ENCODE peak calls at places on chromosomes 12 and 14, in four cellular contexts. D is nephron progenitor cell, T is astrocyte of the spinal cord, U is ascending aorta. H is an unnamed sample.
A peak's percentile ranks its signal among the peaks of the same experiment; 100 is the strongest.

GRCh38 chr12:25518512-25518911 is 34.6 kb downstream of the LMNTD1 start:
- DNase-seq in T (peak; percentile 43), D (no peak), U (no peak), H (no peak)

GRCh38 chr14:20714593-20715250 is 26.2 kb downstream of the ANG start:
- DNase-seq in U (peak; percentile 88), D (no peak), T (peak; percentile 43), H (peak; percentile 87)

GRCh38 chr14:62443796-62444195 is 601.5 kb downstream of the KCNH5 start:
- DNase-seq in T (peak; percentile 44), D (no peak), U (no peak), H (no peak)

GRCh38 chr14:51396222-51396815 is 156.3 kb downstream of the TMX1 start:
- DNase-seq in U (no peak), T (peak; percentile 96), D (no peak), H (no peak)

GRCh38 chr12:5568325-5568981 is 136.5 kb downstream of the NTF3 start:
- DNase-seq in T (no peak), D (no peak), U (no peak), H (no peak)

GRCh38 chr14:49820176-49820575 is 32.4 kb downstream of the NEMF start:
- DNase-seq in D (no peak), U (no peak), T (no peak), H (no peak)

GRCh38 chr12:3992945-3993344 is 119.7 kb upstream of the PARP11 start:
- DNase-seq in D (no peak), U (no peak), T (no peak), H (no peak)

GRCh38 chr12:119235352-119235751 is 56.6 kb downstream of the HSPB8 start:
- DNase-seq in D (peak; percentile 25), T (no peak), U (no peak), H (no peak)

GRCh38 chr12:19894049-19894448 is 454.8 kb downstream of the AEBP2 start:
- DNase-seq in T (no peak), U (no peak), D (no peak), H (no peak)

GRCh38 chr14:52536269-52536668 is 16.0 kb downstream of the TXNDC16 start:
- DNase-seq in U (no peak), T (no peak), D (no peak), H (no peak)

GRCh38 chr14:69183735-69184134 is 7.6 kb upstream of the EXD2 start:
- DNase-seq in T (peak; percentile 32), D (no peak), U (no peak), H (no peak)

GRCh38 chr12:101957251-101957650 is 79.9 kb downstream of the DRAM1 start:
- DNase-seq in U (no peak), D (no peak), T (no peak), H (no peak)

GRCh38 chr12:30796508-30796780 is 41.7 kb upstream of the CAPRIN2 start:
- DNase-seq in T (peak; percentile 81), U (peak; percentile 68), D (no peak), H (no peak)

GRCh38 chr14:102451064-102451352 is 58.6 kb downstream of the ANKRD9 start:
- DNase-seq in U (no peak), D (no peak), T (no peak), H (no peak)

GRCh38 chr14:95855606-95856005 is 21.0 kb upstream of the TUNAR start:
- DNase-seq in D (no peak), T (no peak), U (no peak), H (no peak)

GRCh38 chr14:55977346-55977745 is 140.9 kb upstream of the PELI2 start:
- DNase-seq in D (no peak), T (no peak), U (no peak), H (no peak)

GRCh38 chr12:28294300-28294699 is 104.0 kb downstream of the CCDC91 start:
- DNase-seq in T (no peak), D (no peak), U (no peak), H (no peak)

GRCh38 chr12:4392223-4392742 is 12.8 kb upstream of the FGF23 start:
- DNase-seq in T (no peak), U (no peak), D (no peak), H (no peak)

GRCh38 chr14:65790185-65790815 is 377.8 kb downstream of the FUT8 start:
- DNase-seq in U (no peak), D (no peak), T (no peak), H (no peak)

GRCh38 chr14:69423279-69423678 is 24.8 kb downstream of the SLC39A9 start:
- DNase-seq in D (no peak), U (no peak), T (no peak), H (no peak)

GRCh38 chr12:104381721-104382480 is 74.8 kb upstream of the CHST11 start:
- DNase-seq in D (peak; percentile 84), T (peak; percentile 80), U (peak; percentile 85), H (peak; percentile 79)

DNA sequence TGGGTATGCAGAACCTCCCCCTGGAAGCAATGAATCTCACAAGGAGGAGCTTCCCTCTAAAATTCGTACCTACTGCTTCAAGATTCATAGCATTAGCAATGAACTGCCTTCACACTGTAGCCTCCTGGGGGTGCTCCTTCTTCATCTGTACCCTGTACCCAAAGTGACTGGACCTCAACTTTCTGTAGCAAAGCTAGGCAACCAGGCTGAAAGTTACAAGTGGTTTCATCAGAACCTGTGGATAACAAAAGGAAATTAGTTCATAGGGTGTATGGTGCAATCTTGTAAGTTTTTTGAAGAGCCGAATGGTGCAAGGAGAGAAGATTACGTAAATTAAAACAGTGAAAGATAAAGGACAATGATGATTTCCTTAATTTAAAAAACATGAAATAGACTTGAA is 1541.7 kb upstream of the FLRT2 start:
- DNase-seq in T (no peak), U (no peak), D (no peak), H (no peak)
- TF ChIP-seq CTCF in T (no peak), U (no peak), D (no peak), H (no peak)

DNA sequence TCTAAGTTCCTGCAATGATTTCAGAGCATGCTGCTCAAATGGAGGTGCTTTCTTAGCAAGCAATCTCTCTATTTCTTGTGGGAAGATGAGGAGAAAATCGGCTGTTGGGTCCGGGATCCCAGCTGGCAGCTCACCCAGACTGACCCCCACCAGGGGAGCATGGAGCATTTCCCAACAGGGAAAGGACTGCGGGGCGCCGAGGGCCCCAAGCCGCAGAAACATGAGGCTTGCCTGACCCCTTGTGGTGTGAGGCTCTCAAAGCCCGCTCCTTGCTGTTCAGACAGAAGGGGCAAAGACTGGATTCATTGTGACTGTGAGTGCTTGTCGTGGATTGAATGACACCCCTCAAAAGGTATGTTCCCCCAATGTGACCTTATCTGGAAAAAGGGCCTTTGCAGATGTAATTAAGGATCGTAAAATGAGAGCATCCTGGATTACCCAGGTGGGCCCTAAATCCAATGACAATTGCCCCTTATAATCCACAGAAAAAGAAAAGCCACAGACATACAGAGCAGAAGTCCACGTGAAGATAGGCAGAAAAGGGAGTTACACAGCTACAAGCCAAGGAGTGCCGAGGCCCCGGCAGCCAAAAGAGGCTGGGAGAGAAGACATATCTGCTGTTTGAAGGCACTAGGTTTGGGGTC is 116.3 kb upstream of the VASH1 start:
- DNase-seq in U (no peak), T (peak; percentile 5), D (peak; percentile 77), H (no peak)
- TF ChIP-seq CTCF in U (peak; percentile 4), T (peak; percentile 52), D (peak; percentile 78), H (no peak)

GRCh38 chr12:49673446-49674317 is 33.5 kb downstream of the FMNL3 start:
- DNase-seq in U (peak; percentile 96), T (peak; percentile 96), D (peak; percentile 68), H (peak; percentile 44)
- TF ChIP-seq CTCF in U (peak; percentile 76), T (peak; percentile 10), D (peak; percentile 20), H (no peak)

GRCh38 chr14:29273513-29273912 is 506.9 kb downstream of the FOXG1 start:
- DNase-seq in U (no peak), T (no peak), D (no peak), H (no peak)
- TF ChIP-seq CTCF in U (no peak), T (no peak), D (peak; percentile 14), H (no peak)

GRCh38 chr12:49559011-49559675 is 8.8 kb downstream of the MCRS1 start:
- DNase-seq in U (no peak), D (no peak), T (no peak), H (no peak)

GRCh38 chr12:49557187-49557916 is 10.6 kb downstream of the MCRS1 start:
- DNase-seq in T (no peak), D (no peak), U (no peak), H (no peak)

GRCh38 chr12:49558526-49558925 is 9.4 kb downstream of the MCRS1 start:
- DNase-seq in U (no peak), T (no peak), D (no peak), H (no peak)

GRCh38 chr12:49556391-49557186 is 11.4 kb downstream of the MCRS1 start:
- DNase-seq in U (no peak), T (no peak), D (no peak), H (no peak)

DNA sequence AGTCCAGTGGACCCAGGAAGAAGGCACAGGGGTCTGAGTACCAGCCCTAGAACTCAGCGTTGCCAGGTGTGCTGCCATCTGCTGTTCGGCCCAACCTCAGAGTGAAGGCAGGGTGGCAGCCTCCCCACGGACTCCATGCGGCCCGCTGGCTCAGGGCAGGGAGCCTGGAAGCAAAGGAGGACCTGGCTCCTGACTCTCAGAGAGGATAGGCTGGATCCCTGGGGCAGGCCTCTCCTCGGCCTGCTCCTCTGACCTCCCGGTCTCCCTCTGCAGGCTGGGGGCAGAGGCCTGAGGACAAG is 10.1 kb downstream of the MCRS1 start:
- DNase-seq in U (no peak), D (no peak), T (no peak), H (no peak)
- TF ChIP-seq CTCF in U (no peak), D (no peak), T (peak; percentile 28), H (no peak)

GRCh38 chr12:122999986-123000420 is 19.5 kb downstream of the ARL6IP4 start:
- DNase-seq in T (no peak), U (no peak), D (no peak), H (no peak)
- TF ChIP-seq CTCF in T (no peak), U (no peak), D (no peak), H (no peak)

GRCh38 chr14:36105401-36105800 is 71.1 kb downstream of the PTCSC3 start:
- DNase-seq in D (peak; percentile 28), T (no peak), U (no peak), H (no peak)
- TF ChIP-seq CTCF in D (peak; percentile 51), T (peak; percentile 18), U (no peak), H (no peak)

DNA sequence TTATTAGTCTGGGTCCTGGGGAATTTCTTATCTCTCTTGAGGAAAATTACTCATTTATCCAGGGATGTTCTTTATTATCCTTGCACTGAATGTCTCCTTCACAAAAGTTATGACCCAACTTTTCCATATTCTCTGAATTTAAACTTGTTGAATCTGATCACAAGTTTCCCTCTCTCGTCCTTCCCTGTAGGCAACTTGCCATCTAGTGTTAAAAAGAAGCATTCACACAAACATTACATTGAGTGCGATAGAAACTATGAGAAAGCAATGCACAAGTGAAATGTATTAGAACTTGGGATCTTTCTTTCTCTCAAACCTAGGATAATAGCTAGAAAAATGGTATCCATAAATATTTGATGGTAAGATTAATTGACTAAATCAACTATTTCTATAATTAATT is 608.4 kb downstream of the FSCB start:
- DNase-seq in T (no peak), U (no peak), D (no peak), H (no peak)
- TF ChIP-seq CTCF in T (no peak), U (no peak), D (no peak), H (no peak)